ENCODE peak calls at places on chromosome 22, in five cellular contexts. Y, N, G, B and X are unnamed samples.

GRCh38 chr22:17268501-17269223 is 49.4 kb upstream of the ADA2 start:
- DNase-seq in Y (no peak), B (no peak), G (no peak), N (no peak), X (no peak)

GRCh38 chr22:28938286-28938833 is 55.0 kb downstream of the ZNRF3 start:
- DNase-seq in B (no peak), N (no peak), Y (no peak), G (no peak), X (no peak)

GRCh38 chr22:39518996-39519680 is 1.2 kb upstream of the ATF4 start:
- DNase-seq in G (no peak), N (no peak), Y (no peak), B (no peak), X (no peak)

GRCh38 chr22:30705710-30706651 is 11.3 kb downstream of the OSBP2 start:
- DNase-seq in G (peak), N (peak), B (peak), Y (no peak), X (peak)

GRCh38 chr22:45272498-45272897 is 12.3 kb upstream of the UPK3A start:
- DNase-seq in G (no peak), B (no peak), Y (no peak), N (no peak), X (no peak)

GRCh38 chr22:24155597-24156145 is 25.6 kb upstream of the SUSD2 start:
- DNase-seq in N (no peak), Y (peak), G (no peak), B (no peak), X (peak)

GRCh38 chr22:48753752-48754517 is 1073.7 kb downstream of the BRD1 start:
- DNase-seq in G (no peak), Y (no peak), N (no peak), B (no peak), X (no peak)

GRCh38 chr22:45212992-45213751 is 27.5 kb downstream of the KIAA0930 start:
- DNase-seq in Y (no peak), G (no peak), B (no peak), N (no peak), X (no peak)